ENCODE peak calls at places on chromosome 18, in six cellular contexts. K, Q, U, O, P and S are unnamed samples.
A peak's percentile ranks its signal among the peaks of the same experiment; 100 is the strongest.

GRCh38 chr18:54776282-54776977 is 51.8 kb upstream of the RAB27B start:
- DNase-seq in P (no peak), K (no peak), O (no peak), U (peak; percentile 94), Q (peak; percentile 94), S (peak; percentile 91)

GRCh38 chr18:35174093-35174731 is 66.6 kb upstream of the ZNF397 start:
- DNase-seq in P (no peak), K (no peak), Q (no peak), U (no peak), O (no peak), S (no peak)

GRCh38 chr18:62957885-62958472 is 242.6 kb downstream of the PHLPP1 start:
- DNase-seq in P (peak; percentile 66), O (no peak), U (no peak), Q (no peak), K (no peak), S (no peak)

GRCh38 chr18:1383465-1383864 is 478.8 kb downstream of the ADCYAP1 start:
- DNase-seq in O (no peak), U (no peak), K (no peak), P (no peak), Q (no peak), S (no peak)

GRCh38 chr18:63545094-63545493 is 2.9 kb downstream of the SERPINB12 start:
- DNase-seq in Q (no peak), K (no peak), P (no peak), O (no peak), U (no peak), S (no peak)

GRCh38 chr18:64171576-64171975 is 22.7 kb upstream of the LINC00305 start:
- DNase-seq in Q (no peak), O (no peak), K (no peak), P (no peak), U (no peak), S (no peak)

GRCh38 chr18:47582055-47582454 is 330.6 kb upstream of the SKOR2 start:
- DNase-seq in P (no peak), Q (no peak), O (no peak), K (no peak), U (no peak), S (no peak)

GRCh38 chr18:55088000-55088401 is 128.7 kb upstream of the CCDC68 start:
- DNase-seq in K (no peak), O (no peak), U (no peak), Q (no peak), P (no peak), S (no peak)

GRCh38 chr18:35526476-35527120 is 28.8 kb upstream of the INO80C start:
- DNase-seq in P (no peak), Q (no peak), U (no peak), K (no peak), O (no peak), S (no peak)

GRCh38 chr18:41410007-41410406 is 545.0 kb upstream of the PIK3C3 start:
- DNase-seq in U (no peak), O (no peak), P (no peak), Q (no peak), K (no peak), S (no peak)

GRCh38 chr18:70289351-70290330 is 796 bp downstream of the SOCS6 start:
- DNase-seq in K (peak; percentile 51), O (peak; percentile 8), U (peak; percentile 28), P (no peak), Q (no peak), S (peak; percentile 29)

GRCh38 chr18:47184419-47185050 is 8.4 kb upstream of the IER3IP1 start:
- DNase-seq in P (no peak), U (peak; percentile 14), Q (no peak), O (no peak), K (no peak), S (no peak)

GRCh38 chr18:29307231-29307630 is 1130.3 kb upstream of the CDH2 start:
- DNase-seq in K (no peak), P (no peak), U (no peak), O (no peak), Q (no peak), S (no peak)

GRCh38 chr18:63237486-63237885 is 82.1 kb downstream of the BCL2 start:
- DNase-seq in P (no peak), U (no peak), O (no peak), K (no peak), Q (no peak), S (peak; percentile 31)

GRCh38 chr18:57004366-57005121 is 142.3 kb upstream of the BOD1L2 start:
- DNase-seq in O (no peak), U (peak; percentile 69), K (no peak), Q (no peak), P (no peak), S (peak; percentile 11)

GRCh38 chr18:22193466-22193865 is 24.1 kb downstream of the GATA6 start:
- DNase-seq in O (no peak), P (no peak), Q (no peak), U (no peak), K (no peak), S (no peak)

GRCh38 chr18:56576826-56577573 is 61.4 kb downstream of the TXNL1 start:
- DNase-seq in Q (no peak), U (no peak), P (no peak), O (no peak), K (peak; percentile 82), S (no peak)

GRCh38 chr18:64097497-64097896 is 51.4 kb downstream of the LINC00305 start:
- DNase-seq in Q (no peak), O (no peak), U (peak; percentile 15), P (no peak), K (no peak), S (no peak)

GRCh38 chr18:77087391-77088141 is 45.0 kb downstream of the MBP start:
- DNase-seq in Q (no peak), K (peak; percentile 80), U (no peak), P (no peak), O (no peak), S (no peak)

GRCh38 chr18:76208632-76209308 is 286.3 kb downstream of the ZNF516 start:
- DNase-seq in K (no peak), P (no peak), O (no peak), U (no peak), Q (no peak), S (no peak)

GRCh38 chr18:8747440-8747937 is 42.1 kb downstream of the MTCL1 start:
- DNase-seq in Q (peak; percentile 89), O (no peak), P (no peak), U (no peak), K (no peak), S (peak; percentile 88)

GRCh38 chr18:31610841-31611240 is 19.2 kb downstream of the TTR start:
- DNase-seq in O (peak; percentile 78), K (no peak), Q (no peak), P (no peak), U (peak; percentile 9), S (no peak)

GRCh38 chr18:50813353-50813752 is 6.5 kb downstream of the MRO start:
- DNase-seq in K (no peak), U (no peak), Q (no peak), O (no peak), P (no peak), S (no peak)